ENCODE peak calls at places on chromosomes 7 and 10, in six cellular contexts. O, J, S, A, Q and R are unnamed samples.

GRCh38 chr10:74234569-74234968 is 83.5 kb downstream of the ADK start:
- DNase-seq in O (no peak), J (no peak), S (no peak), A (no peak), Q (no peak), R (no peak)

GRCh38 chr7:112789453-112789823 is 755 bp downstream of the TMEM168 start:
- DNase-seq in O (no peak), J (no peak), S (no peak), A (no peak), Q (no peak), R (no peak)

GRCh38 chr10:1354776-1355435 is 298.7 kb downstream of the WDR37 start:
- DNase-seq in O (no peak), J (no peak), S (no peak), A (no peak), Q (no peak), R (no peak)

GRCh38 chr10:104406715-104407517 is 53.3 kb downstream of the CFAP58 start:
- DNase-seq in O (no peak), J (no peak), S (no peak), A (no peak), Q (no peak), R (peak; percentile 57)

GRCh38 chr10:46555366-46555712 is 1.1 kb downstream of the GPRIN2 start:
- DNase-seq in O (no peak), J (peak; percentile 3), S (peak; percentile 46), A (no peak), Q (peak; percentile 56), R (no peak)

GRCh38 chr7:48680996-48681395 is 243.4 kb upstream of the CDC14C start:
- DNase-seq in O (no peak), J (no peak), S (no peak), A (no peak), Q (no peak), R (no peak)

GRCh38 chr10:77392236-77392721 is 245.3 kb downstream of the KCNMA1 start:
- DNase-seq in O (no peak), J (no peak), S (no peak), A (no peak), Q (no peak), R (no peak)

GRCh38 chr7:2982831-2983230 is 60.8 kb downstream of the CARD11 start:
- DNase-seq in O (no peak), J (no peak), S (no peak), A (no peak), Q (no peak), R (no peak)

GRCh38 chr7:42700376-42701327 is 211.2 kb downstream of the C7orf25 start:
- DNase-seq in O (no peak), J (no peak), S (no peak), A (no peak), Q (no peak), R (no peak)

GRCh38 chr10:130933008-130933390 is 378.5 kb downstream of the TCERG1L start:
- DNase-seq in O (no peak), J (no peak), S (no peak), A (no peak), Q (peak; percentile 12), R (no peak)

GRCh38 chr10:54869022-54869421 is 68.0 kb upstream of the PCDH15 start:
- DNase-seq in O (no peak), J (no peak), S (no peak), A (no peak), Q (no peak), R (no peak)

GRCh38 chr7:142434666-142435174 is 176.9 kb upstream of the PRSS58 start:
- DNase-seq in O (no peak), J (no peak), S (no peak), A (no peak), Q (no peak), R (no peak)

GRCh38 chr10:60661627-60662026 is 116.7 kb upstream of the CDK1 start:
- DNase-seq in O (no peak), J (no peak), S (peak; percentile 50), A (no peak), Q (no peak), R (peak; percentile 84)

GRCh38 chr10:35898722-35899485 is 256.8 kb upstream of the FZD8 start:
- DNase-seq in O (no peak), J (no peak), S (no peak), A (no peak), Q (no peak), R (peak; percentile 35)

GRCh38 chr10:110576220-110576619 is 8.7 kb downstream of the SMC3 start:
- DNase-seq in O (no peak), J (no peak), S (no peak), A (no peak), Q (no peak), R (no peak)

GRCh38 chr7:74174606-74175082 is 488 bp downstream of the EIF4H start:
- DNase-seq in O (peak; percentile 41), J (peak; percentile 64), S (peak; percentile 56), A (peak; percentile 58), Q (peak; percentile 36), R (peak; percentile 54)

GRCh38 chr10:1036341-1036791 is 10.7 kb upstream of the IDI2 start:
- DNase-seq in O (no peak), J (no peak), S (no peak), A (no peak), Q (no peak), R (no peak)

GRCh38 chr10:5284311-5285057 is 80.3 kb upstream of the UCN3 start:
- DNase-seq in O (no peak), J (no peak), S (no peak), A (peak; percentile 84), Q (no peak), R (peak; percentile 83)

GRCh38 chr7:32094516-32094915 is 24.3 kb upstream of the PDE1C start:
- DNase-seq in O (no peak), J (no peak), S (no peak), A (no peak), Q (no peak), R (no peak)

GRCh38 chr7:121020243-121020642 is 31.7 kb downstream of the CPED1 start:
- DNase-seq in O (no peak), J (no peak), S (no peak), A (no peak), Q (no peak), R (no peak)

GRCh38 chr7:15007507-15007906 is 105.0 kb upstream of the DGKB start:
- DNase-seq in O (no peak), J (peak; percentile 14), S (peak; percentile 40), A (no peak), Q (peak; percentile 68), R (peak; percentile 25)

GRCh38 chr10:75652136-75652535 is 220.7 kb downstream of the LRMDA start:
- DNase-seq in O (no peak), J (no peak), S (no peak), A (no peak), Q (no peak), R (no peak)

GRCh38 chr7:121395494-121395960 is 581 bp downstream of the FAM3C start:
- DNase-seq in O (peak; percentile 13), J (no peak), S (peak; percentile 64), A (no peak), Q (peak; percentile 52), R (peak; percentile 65)

GRCh38 chr10:86162696-86163400 is 203.7 kb downstream of the GRID1 start:
- DNase-seq in O (no peak), J (no peak), S (no peak), A (no peak), Q (no peak), R (no peak)

GRCh38 chr7:86965727-86966120 is 93.7 kb downstream of the ELAPOR2 start:
- DNase-seq in O (no peak), J (no peak), S (no peak), A (no peak), Q (no peak), R (no peak)

GRCh38 chr7:1505731-1506550 is 1.8 kb upstream of the INTS1 start:
- DNase-seq in O (no peak), J (no peak), S (peak; percentile 41), A (no peak), Q (no peak), R (no peak)

GRCh38 chr7:118286131-118286530 is 61.6 kb downstream of the ANKRD7 start:
- DNase-seq in O (no peak), J (no peak), S (no peak), A (no peak), Q (no peak), R (no peak)

GRCh38 chr10:90112681-90113080 is 411.3 kb downstream of the KIF20B start:
- DNase-seq in O (no peak), J (no peak), S (no peak), A (no peak), Q (no peak), R (no peak)